ENCODE peak calls at places on chromosomes 13 and 19, in seven cellular contexts. A is T-helper 2 cell; N is activated CD8-positive, alpha-beta T cell treated with anti-CD3 and anti-CD28 coated beads for 36 hours; Z is activated CD4-positive, alpha-beta T cell treated with anti-CD3 and anti-CD28 coated beads, Interleukin-2, amount 50 U/mL, for 1 hour; W is iris pigment epithelial cell; C is upper lobe of right lung; L is NCI-H1092. T is an unnamed sample.

GRCh38 chr19:8257052-8257443 is 47.9 kb downstream of the CERS4 start:
- DNase-seq in L (no peak), W (no peak), C (no peak), Z (no peak), N (no peak), A (no peak), T (peak; percentile 38)

GRCh38 chr13:26719356-26719945 is 41.1 kb downstream of the GPR12 start:
- DNase-seq in A (no peak), C (no peak), N (no peak), Z (no peak), L (peak; percentile 76), W (no peak), T (peak; percentile 94)

GRCh38 chr19:1896508-1896907 is 8.7 kb upstream of the ADAT3 start:
- DNase-seq in N (no peak), L (no peak), C (no peak), A (no peak), W (no peak), Z (no peak), T (peak; percentile 52)

GRCh38 chr19:28543244-28543776 is 669.6 kb downstream of the UQCRFS1 start:
- DNase-seq in Z (no peak), C (no peak), W (no peak), L (no peak), A (no peak), N (no peak), T (no peak)

GRCh38 chr13:107342747-107343146 is 774.8 kb upstream of the ARGLU1 start:
- DNase-seq in N (no peak), L (no peak), Z (no peak), C (no peak), W (no peak), A (no peak), T (no peak)

GRCh38 chr19:5059191-5059579 is 90.3 kb downstream of the KDM4B start:
- DNase-seq in A (no peak), L (peak; percentile 33), Z (no peak), C (no peak), N (no peak), W (no peak), T (no peak)

GRCh38 chr13:84445776-84446175 is 563.5 kb upstream of the SLITRK1 start:
- DNase-seq in A (no peak), W (peak; percentile 72), Z (no peak), C (no peak), N (no peak), L (no peak), T (no peak)

GRCh38 chr19:43599635-43600295 is 3.4 kb downstream of the ZNF576 start:
- DNase-seq in N (no peak), Z (no peak), W (no peak), C (no peak), A (no peak), L (no peak), T (no peak)

GRCh38 chr13:93244141-93244917 is 17.7 kb downstream of the GPC6 start:
- DNase-seq in Z (no peak), L (no peak), A (no peak), W (peak; percentile 63), C (no peak), N (no peak), T (peak; percentile 15)

GRCh38 chr13:28375250-28375930 is 119.5 kb downstream of the FLT1 start:
- DNase-seq in C (no peak), L (no peak), N (no peak), W (no peak), Z (no peak), A (no peak), T (no peak)

GRCh38 chr13:38685974-38686571 is 804 bp upstream of the FREM2 start:
- DNase-seq in L (peak; percentile 17), W (no peak), C (no peak), Z (no peak), N (no peak), A (peak; percentile 10), T (no peak)

GRCh38 chr19:53004242-53004641 is 9.5 kb upstream of the ERVV-1 start:
- DNase-seq in W (no peak), N (no peak), L (no peak), C (no peak), Z (no peak), A (no peak), T (no peak)

GRCh38 chr13:55788548-55788947 is 1352.2 kb upstream of the PRR20A start:
- DNase-seq in Z (no peak), A (no peak), C (no peak), L (no peak), W (no peak), N (no peak), T (no peak)

GRCh38 chr13:98798849-98799645 is 46.6 kb upstream of the SLC15A1 start:
- DNase-seq in N (no peak), Z (no peak), A (no peak), C (no peak), L (no peak), W (peak; percentile 85), T (no peak)

GRCh38 chr19:18216789-18217188 is 9.4 kb downstream of the PDE4C start:
- DNase-seq in W (no peak), A (no peak), C (no peak), L (no peak), Z (no peak), N (no peak), T (no peak)

GRCh38 chr13:25286969-25287961 is at the start of gene MTMR6:
- DNase-seq in L (peak; percentile 91), C (peak; percentile 97), A (peak; percentile 93), Z (peak; percentile 95), N (peak; percentile 93), W (peak; percentile 85), T (peak; percentile 98)

GRCh38 chr19:34487651-34488051 is 6.1 kb downstream of the WTIP start:
- DNase-seq in W (no peak), Z (no peak), N (no peak), L (no peak), A (no peak), C (no peak), T (no peak)

GRCh38 chr19:49427855-49428546 is 2.8 kb downstream of the GFY start:
- DNase-seq in W (no peak), L (no peak), Z (no peak), A (peak; percentile 48), N (peak; percentile 57), C (no peak), T (peak; percentile 54)

GRCh38 chr19:49340069-49340864 is 5.1 kb downstream of the CD37 start:
- DNase-seq in L (no peak), C (peak; percentile 85), W (peak; percentile 36), Z (no peak), A (no peak), N (peak; percentile 21), T (peak; percentile 82)

GRCh38 chr13:59477011-59477410 is 686.7 kb downstream of the DIAPH3 start:
- DNase-seq in N (peak; percentile 3), L (no peak), Z (no peak), C (no peak), W (no peak), A (no peak), T (peak; percentile 7)

GRCh38 chr19:15829277-15829770 is 13.9 kb upstream of the OR10H1 start:
- DNase-seq in Z (no peak), N (no peak), C (no peak), L (no peak), W (no peak), A (no peak), T (no peak)

GRCh38 chr19:34555447-34555846 is 73.9 kb downstream of the WTIP start:
- DNase-seq in N (peak; percentile 25), A (no peak), Z (no peak), L (no peak), C (no peak), W (peak; percentile 22), T (peak; percentile 20)

GRCh38 chr13:48181482-48182145 is 51.4 kb upstream of the ITM2B start:
- DNase-seq in C (no peak), Z (no peak), L (no peak), W (no peak), N (no peak), A (no peak), T (no peak)

GRCh38 chr13:110113284-110113764 is 193.6 kb downstream of the COL4A1 start:
- DNase-seq in N (no peak), A (no peak), C (no peak), L (no peak), Z (no peak), W (peak; percentile 85), T (peak; percentile 100)

GRCh38 chr19:16259385-16260159 is 61.9 kb downstream of the AP1M1 start:
- DNase-seq in C (no peak), N (no peak), A (peak; percentile 69), W (no peak), L (no peak), Z (no peak), T (no peak)

GRCh38 chr13:113775451-113776145 is 16.6 kb downstream of the TMEM255B start:
- DNase-seq in A (no peak), C (peak; percentile 54), L (no peak), W (no peak), Z (no peak), N (no peak), T (no peak)

GRCh38 chr13:110528371-110528770 is 33.2 kb downstream of the RAB20 start:
- DNase-seq in W (peak; percentile 95), Z (no peak), A (no peak), N (no peak), L (no peak), C (no peak), T (peak; percentile 78)

GRCh38 chr13:52850396-52851152 is 2.1 kb upstream of the PCDH8 start:
- DNase-seq in C (peak; percentile 87), L (peak; percentile 43), N (peak; percentile 61), W (peak; percentile 54), A (peak; percentile 78), Z (no peak), T (peak; percentile 71)

GRCh38 chr13:30776661-30777060 is 41.3 kb downstream of the ALOX5AP start:
- DNase-seq in A (no peak), C (no peak), L (no peak), W (peak; percentile 36), Z (no peak), N (no peak), T (peak; percentile 17)

GRCh38 chr19:45408830-45409593 is 2.6 kb downstream of the POLR1G start:
- DNase-seq in Z (no peak), L (no peak), A (no peak), C (no peak), N (no peak), W (no peak), T (no peak)

GRCh38 chr19:24140099-24140498 is 53.1 kb downstream of the ZNF254 start:
- DNase-seq in A (no peak), C (no peak), N (no peak), W (peak; percentile 98), L (no peak), Z (no peak), T (peak; percentile 71)

GRCh38 chr19:47661161-47661560 is 52.1 kb upstream of the EHD2 start:
- DNase-seq in C (no peak), A (no peak), W (no peak), L (no peak), Z (no peak), N (no peak), T (no peak)

GRCh38 chr13:50406831-50407230 is 391.6 kb downstream of the KCNRG start:
- DNase-seq in N (no peak), W (no peak), A (no peak), C (no peak), Z (no peak), L (no peak), T (no peak)

GRCh38 chr19:58558066-58558622 is at the start of gene UBE2M:
- DNase-seq in W (peak; percentile 57), L (no peak), Z (peak; percentile 59), C (peak; percentile 88), A (peak; percentile 81), N (peak; percentile 78), T (peak; percentile 68)

GRCh38 chr13:51539887-51540286 is 44.4 kb upstream of the WDFY2 start:
- DNase-seq in W (no peak), L (no peak), N (no peak), A (no peak), Z (no peak), C (no peak), T (peak; percentile 47)

GRCh38 chr19:51016798-51017683 is 2.5 kb downstream of the KLK10 start:
- DNase-seq in A (peak; percentile 42), L (peak; percentile 26), Z (peak; percentile 37), W (peak; percentile 58), N (peak; percentile 31), C (no peak), T (peak; percentile 66)

GRCh38 chr19:30105723-30106122 is 163.7 kb downstream of the URI1 start:
- DNase-seq in N (no peak), A (no peak), C (no peak), Z (no peak), L (no peak), W (no peak), T (no peak)

GRCh38 chr13:24985102-24985501 is 110.8 kb upstream of the PABPC3 start:
- DNase-seq in N (no peak), Z (no peak), W (no peak), L (no peak), A (no peak), C (no peak), T (peak; percentile 58)

T was measured in NB4.